ENCODE peak calls at places on chromosome 11, in five cellular contexts. M is cardiac fibroblast; Z is WTC11; D is glutamatergic neuron; K is activated CD8-positive, alpha-beta T cell treated with anti-CD3 and anti-CD28 coated beads for 36 hours. B is an unnamed sample.

GRCh38 chr11:75532200-75532972 is 6.6 kb upstream of the GDPD5 start:
- DNase-seq in Z (peak; percentile 88), D (peak; percentile 83), K (peak; percentile 89), M (peak; percentile 72), B (peak; percentile 75)

GRCh38 chr11:107017433-107018227 is 646 bp downstream of the GUCY1A2 start:
- DNase-seq in D (peak; percentile 90), K (peak; percentile 22), Z (peak; percentile 82), M (peak; percentile 47), B (peak; percentile 73)

GRCh38 chr11:102843474-102843873 is at the start of gene MMP3:
- DNase-seq in M (peak; percentile 6), D (no peak), Z (no peak), K (no peak), B (no peak)

GRCh38 chr11:70097783-70098182 is 19.7 kb downstream of the ANO1 start:
- DNase-seq in D (no peak), Z (no peak), M (no peak), K (no peak), B (no peak)

GRCh38 chr11:5288108-5288911 is 13.4 kb downstream of the OR51B4 start:
- DNase-seq in K (no peak), D (no peak), M (peak; percentile 22), Z (no peak), B (no peak)

GRCh38 chr11:1083621-1084551 is 9.2 kb downstream of the MUC2 start:
- DNase-seq in K (no peak), M (no peak), Z (peak; percentile 7), D (peak; percentile 13), B (no peak)

GRCh38 chr11:650482-650881 is 13.4 kb downstream of the DRD4 start:
- DNase-seq in M (peak; percentile 24), K (no peak), D (no peak), Z (no peak), B (no peak)

GRCh38 chr11:134949716-134950115 is 537.7 kb upstream of the B3GAT1 start:
- DNase-seq in D (no peak), K (no peak), Z (no peak), M (no peak), B (no peak)

GRCh38 chr11:82631722-82632630 is 101.7 kb downstream of the FAM181B start:
- DNase-seq in D (no peak), M (no peak), Z (no peak), K (no peak), B (peak; percentile 7)

GRCh38 chr11:8484251-8484650 is 109.8 kb downstream of the STK33 start:
- DNase-seq in Z (no peak), M (no peak), K (no peak), D (no peak), B (no peak)

GRCh38 chr11:9825315-9825714 is 161.4 kb downstream of the SWAP70 start:
- DNase-seq in Z (no peak), K (no peak), D (no peak), M (peak; percentile 86), B (no peak)

GRCh38 chr11:3192511-3193372 is 25.9 kb downstream of the MRGPRG start:
- DNase-seq in Z (no peak), K (no peak), D (no peak), M (no peak), B (no peak)

GRCh38 chr11:71488086-71488967 is 35.3 kb downstream of the NADSYN1 start:
- DNase-seq in M (peak; percentile 20), Z (no peak), D (no peak), K (no peak), B (no peak)

GRCh38 chr11:2213384-2213842 is 41.8 kb upstream of the TH start:
- DNase-seq in D (no peak), M (no peak), K (peak; percentile 73), Z (peak; percentile 22), B (no peak)

GRCh38 chr11:33747969-33748368 is 11.7 kb upstream of the CD59 start:
- DNase-seq in Z (no peak), K (no peak), M (peak; percentile 42), D (no peak), B (no peak)

GRCh38 chr11:78860720-78861422 is 286.2 kb upstream of the NARS2 start:
- DNase-seq in M (peak; percentile 37), K (peak; percentile 12), Z (peak; percentile 51), D (no peak), B (no peak)

GRCh38 chr11:67577951-67578350 is 5.7 kb upstream of the GSTP1 start:
- DNase-seq in D (no peak), M (no peak), Z (no peak), K (no peak), B (no peak)

GRCh38 chr11:34926101-34926830 is 9.8 kb downstream of the PDHX start:
- DNase-seq in K (no peak), D (no peak), M (peak; percentile 78), Z (no peak), B (peak; percentile 21)

GRCh38 chr11:57312511-57313021 is 12.2 kb downstream of the TNKS1BP1 start:
- DNase-seq in D (peak; percentile 36), M (no peak), Z (no peak), K (no peak), B (no peak)

GRCh38 chr11:119361056-119361787 is 14.7 kb upstream of the MFRP start:
- DNase-seq in K (peak; percentile 56), M (peak; percentile 74), D (no peak), Z (peak; percentile 66), B (no peak)

GRCh38 chr11:17508306-17508705 is 31.7 kb upstream of the ABCC8 start:
- DNase-seq in D (no peak), M (peak; percentile 33), Z (no peak), K (no peak), B (no peak)

GRCh38 chr11:86743223-86744118 is 56.9 kb upstream of the PRSS23 start:
- DNase-seq in Z (no peak), D (no peak), M (peak; percentile 99), K (peak; percentile 63), B (no peak)

GRCh38 chr11:38791346-38791961 is 2193.4 kb upstream of the RAG2 start:
- DNase-seq in K (peak; percentile 19), D (no peak), M (peak; percentile 84), Z (no peak), B (peak; percentile 37)

GRCh38 chr11:2833938-2834892 is 51.4 kb downstream of the CDKN1C start:
- DNase-seq in Z (no peak), M (no peak), D (no peak), K (no peak), B (no peak)

GRCh38 chr11:47641585-47642098 is 717 bp downstream of the MTCH2 start:
- DNase-seq in D (no peak), M (peak; percentile 5), Z (no peak), K (no peak), B (no peak)

GRCh38 chr11:43381802-43382201 is 23.1 kb downstream of the TTC17 start:
- DNase-seq in D (no peak), M (no peak), Z (no peak), K (no peak), B (no peak)

GRCh38 chr11:19080579-19080993 is 20.1 kb upstream of the MRGPRX2 start:
- DNase-seq in D (no peak), Z (no peak), K (no peak), M (peak; percentile 75), B (no peak)

GRCh38 chr11:13862845-13863392 is 99.6 kb upstream of the SPON1 start:
- DNase-seq in Z (no peak), K (no peak), D (no peak), M (no peak), B (no peak)

GRCh38 chr11:76212086-76213035 is 6.1 kb upstream of the WNT11 start:
- DNase-seq in Z (no peak), K (no peak), D (no peak), M (no peak), B (no peak)

GRCh38 chr11:78419327-78419726 is 1.7 kb upstream of the GAB2 start:
- DNase-seq in D (no peak), K (no peak), M (peak; percentile 99), Z (no peak), B (no peak)

GRCh38 chr11:70209391-70209912 is 6.4 kb downstream of the FADD start:
- DNase-seq in K (no peak), Z (no peak), M (no peak), D (no peak), B (no peak)

GRCh38 chr11:61174949-61175348 is 13.7 kb upstream of the VPS37C start:
- DNase-seq in Z (no peak), M (no peak), D (no peak), K (no peak), B (no peak)

GRCh38 chr11:72812968-72813739 is 1.1 kb upstream of the ATG16L2 start:
- DNase-seq in M (peak; percentile 69), Z (peak; percentile 72), K (peak; percentile 93), D (peak; percentile 56), B (peak; percentile 82)
- TF ChIP-seq CTCF in M (peak; percentile 75), Z (peak; percentile 31), K (peak; percentile 83), D (peak; percentile 53), B (peak; percentile 32)

GRCh38 chr11:11849127-11849746 is 7.5 kb downstream of the USP47 start:
- DNase-seq in K (peak; percentile 78), Z (peak; percentile 44), D (peak; percentile 46), M (peak; percentile 81), B (peak; percentile 34)
- TF ChIP-seq CTCF in K (peak; percentile 79), Z (peak; percentile 23), D (peak; percentile 33), M (peak; percentile 74), B (peak; percentile 70)

GRCh38 chr11:132311703-132312102 is 941.3 kb downstream of the NTM start:
- DNase-seq in Z (no peak), K (no peak), M (no peak), D (no peak), B (no peak)

GRCh38 chr11:132307309-132308020 is 937.0 kb downstream of the NTM start:
- DNase-seq in D (no peak), Z (no peak), K (no peak), M (no peak), B (no peak)

GRCh38 chr11:132310390-132311375 is 940.3 kb downstream of the NTM start:
- DNase-seq in K (no peak), M (no peak), Z (no peak), D (no peak), B (peak; percentile 49)

GRCh38 chr11:132312161-132312560 is 941.7 kb downstream of the NTM start:
- DNase-seq in D (no peak), K (no peak), Z (no peak), M (peak; percentile 89), B (no peak)

GRCh38 chr11:132312616-132313210 is 942.3 kb downstream of the NTM start:
- DNase-seq in Z (peak; percentile 45), K (peak; percentile 4), D (peak; percentile 22), M (peak; percentile 49), B (peak; percentile 52)
- TF ChIP-seq CTCF in Z (peak; percentile 73), K (peak; percentile 20), D (peak; percentile 85), M (peak; percentile 53), B (peak; percentile 40)

DNA sequence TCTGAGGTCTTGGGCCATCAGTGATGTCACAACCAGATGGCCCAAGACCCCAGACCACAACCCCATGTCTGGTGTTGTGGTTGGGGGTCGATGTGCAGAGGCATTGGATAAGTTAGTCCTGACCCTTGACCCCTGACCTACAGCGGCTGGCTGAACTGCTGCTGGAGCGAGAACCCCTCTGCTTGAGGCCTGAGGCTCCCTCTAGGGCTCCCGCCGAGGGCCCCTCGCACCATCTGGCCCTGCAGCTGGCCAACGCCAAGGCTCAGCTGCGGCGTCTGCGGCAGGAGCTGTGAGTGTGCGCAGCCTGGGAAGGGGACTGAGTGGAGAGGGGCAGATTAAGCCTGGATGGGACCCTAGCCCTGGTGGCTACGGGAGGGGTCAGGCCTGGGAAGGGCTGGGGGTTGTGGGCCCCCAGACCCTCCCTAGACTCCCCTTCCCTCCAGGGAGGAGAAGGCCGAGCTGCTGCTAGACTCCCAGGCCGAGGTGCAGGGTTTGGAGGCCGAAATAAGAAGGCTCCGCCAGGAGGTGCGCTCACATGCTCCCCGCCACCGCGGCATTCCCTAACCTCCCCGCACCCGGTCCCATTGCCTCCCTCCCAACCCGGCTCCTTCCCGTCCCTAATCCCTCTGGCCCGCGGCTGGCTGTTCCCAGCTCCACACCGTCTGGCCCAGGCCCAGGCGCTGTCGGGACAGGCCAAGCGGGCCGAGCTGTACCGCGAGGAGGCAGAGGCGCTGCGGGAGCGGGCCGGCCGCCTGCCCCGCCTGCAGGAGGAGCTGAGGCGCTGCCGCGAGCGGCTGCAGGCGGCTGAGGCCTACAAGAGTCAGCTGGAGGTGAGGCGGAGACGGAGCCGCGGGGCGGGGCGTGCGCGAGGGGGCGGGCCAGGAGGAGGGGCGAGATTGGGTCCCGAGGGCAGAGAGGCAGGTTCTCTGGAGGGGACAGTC is 2.1 kb downstream of the CCDC88B start:
- DNase-seq in K (peak; percentile 94), D (peak; percentile 94), Z (peak; percentile 97), M (peak; percentile 87), B (peak; percentile 97)
- TF ChIP-seq CTCF in K (peak; percentile 44), D (peak; percentile 24), Z (no peak), M (no peak), B (no peak)

B was measured in GM20000.